ENCODE peak calls at places on chromosomes 7 and 10, in seven cellular contexts. H is SK-N-SH, R is H1, A is K562, O is GM12878, K is GM12891, B is HepG2. X is an unnamed sample.
A peak's percentile ranks its signal among the peaks of the same experiment; 100 is the strongest.

GRCh38 chr10:11499425-11500071 is 111.9 kb downstream of the USP6NL start:
- DNase-seq in H (no peak), R (no peak), A (peak; percentile 95), O (no peak), K (no peak), B (no peak), X (no peak)

GRCh38 chr10:6089334-6090219 is 743 bp downstream of the RBM17 start:
- DNase-seq in H (peak; percentile 59), R (peak; percentile 60), A (peak; percentile 34), O (no peak), K (no peak), B (peak; percentile 48), X (no peak)

GRCh38 chr7:122970740-122971725 is 24.5 kb downstream of the TAS2R16 start:
- DNase-seq in H (no peak), R (no peak), A (no peak), O (no peak), K (no peak), B (peak; percentile 1), X (no peak)

GRCh38 chr7:78601728-78602127 is 803.2 kb downstream of the PHTF2 start:
- DNase-seq in H (no peak), R (no peak), A (no peak), O (no peak), K (no peak), B (no peak), X (no peak)

GRCh38 chr7:20241491-20242261 is 24.5 kb upstream of the MACC1 start:
- DNase-seq in H (no peak), R (no peak), A (no peak), O (peak; percentile 68), K (no peak), B (peak; percentile 20), X (no peak)

GRCh38 chr7:33157781-33158180 is 28.4 kb downstream of the BBS9 start:
- DNase-seq in H (no peak), R (no peak), A (no peak), O (no peak), K (no peak), B (no peak), X (no peak)

GRCh38 chr7:158973440-158973839 is 117.1 kb downstream of the DYNC2I1 start:
- DNase-seq in H (no peak), R (peak; percentile 82), A (peak; percentile 76), O (peak; percentile 3), K (no peak), B (no peak), X (peak; percentile 41)

GRCh38 chr7:138565071-138565450 is 105.0 kb downstream of the TRIM24 start:
- DNase-seq in H (no peak), R (no peak), A (no peak), O (no peak), K (no peak), B (no peak), X (no peak)

GRCh38 chr7:34849163-34849960 is 187.9 kb downstream of the DPY19L1 start:
- DNase-seq in H (no peak), R (no peak), A (no peak), O (no peak), K (no peak), B (peak; percentile 6), X (no peak)

GRCh38 chr7:47581442-47581820 is 480 bp downstream of the TNS3 start:
- DNase-seq in H (peak; percentile 59), R (peak; percentile 70), A (no peak), O (no peak), K (no peak), B (no peak), X (no peak)

GRCh38 chr10:59831658-59832503 is 74.5 kb downstream of the CCDC6 start:
- DNase-seq in H (no peak), R (no peak), A (no peak), O (no peak), K (no peak), B (no peak), X (no peak)

GRCh38 chr10:95247200-95247880 is 43.5 kb downstream of the PDLIM1 start:
- DNase-seq in H (no peak), R (no peak), A (no peak), O (no peak), K (no peak), B (peak; percentile 28), X (no peak)

GRCh38 chr7:101410743-101411476 is 48.2 kb downstream of the COL26A1 start:
- DNase-seq in H (peak; percentile 94), R (peak; percentile 95), A (peak; percentile 56), O (no peak), K (peak; percentile 54), B (peak; percentile 41), X (peak; percentile 50)

GRCh38 chr7:22651534-22652243 is 75.3 kb upstream of the IL6 start:
- DNase-seq in H (no peak), R (no peak), A (no peak), O (no peak), K (no peak), B (no peak), X (no peak)

GRCh38 chr10:82737556-82737955 is 862.6 kb downstream of the NRG3 start:
- DNase-seq in H (no peak), R (no peak), A (no peak), O (no peak), K (no peak), B (no peak), X (no peak)

GRCh38 chr7:80346704-80347103 is 165.2 kb downstream of the GNAT3 start:
- DNase-seq in H (no peak), R (no peak), A (no peak), O (no peak), K (no peak), B (no peak), X (no peak)

GRCh38 chr7:11104578-11104977 is 130.9 kb downstream of the PHF14 start:
- DNase-seq in H (no peak), R (no peak), A (no peak), O (no peak), K (no peak), B (no peak), X (no peak)

GRCh38 chr10:48493083-48493871 is 111.6 kb downstream of the ARHGAP22 start:
- DNase-seq in H (peak; percentile 73), R (peak; percentile 42), A (no peak), O (no peak), K (no peak), B (no peak), X (no peak)

GRCh38 chr10:117759266-117759665 is 216.7 kb downstream of the EMX2 start:
- DNase-seq in H (no peak), R (no peak), A (no peak), O (no peak), K (no peak), B (no peak), X (no peak)

GRCh38 chr7:30986331-30986730 is 22.6 kb downstream of the GHRHR start:
- DNase-seq in H (no peak), R (no peak), A (no peak), O (no peak), K (no peak), B (no peak), X (no peak)

GRCh38 chr10:75751232-75751631 is 319.8 kb downstream of the LRMDA start:
- DNase-seq in H (no peak), R (no peak), A (no peak), O (no peak), K (no peak), B (no peak), X (no peak)

GRCh38 chr7:2613926-2614613 is 17.7 kb upstream of the TTYH3 start:
- DNase-seq in H (peak; percentile 77), R (no peak), A (no peak), O (no peak), K (no peak), B (no peak), X (no peak)

GRCh38 chr10:104330168-104331117 is 7.8 kb downstream of the ITPRIP start:
- DNase-seq in H (no peak), R (no peak), A (no peak), O (no peak), K (no peak), B (peak; percentile 25), X (no peak)

GRCh38 chr10:73871915-73872710 is 2.2 kb downstream of the CAMK2G start:
- DNase-seq in H (peak; percentile 59), R (no peak), A (no peak), O (no peak), K (no peak), B (no peak), X (no peak)

GRCh38 chr7:155299539-155300202 is 2.0 kb downstream of the INSIG1 start:
- DNase-seq in H (no peak), R (no peak), A (peak; percentile 32), O (no peak), K (no peak), B (no peak), X (no peak)

GRCh38 chr7:122632238-122632637 is 66.7 kb downstream of the RNF133 start:
- DNase-seq in H (no peak), R (no peak), A (no peak), O (no peak), K (no peak), B (no peak), X (no peak)

GRCh38 chr7:26850193-26850651 is 14.2 kb downstream of the SKAP2 start:
- DNase-seq in H (no peak), R (no peak), A (peak; percentile 67), O (no peak), K (no peak), B (no peak), X (no peak)

GRCh38 chr7:90401989-90402388 is 1.3 kb upstream of the CLDN12 start:
- DNase-seq in H (peak; percentile 71), R (no peak), A (peak; percentile 17), O (no peak), K (no peak), B (no peak), X (no peak)
- TF ChIP-seq TAF1 in H (no peak), R (no peak), A (no peak), O (no peak), K (no peak), B (no peak), X (no peak)

GRCh38 chr7:71237945-71238344 is 106.0 kb downstream of the GALNT17 start:
- DNase-seq in H (no peak), R (no peak), A (no peak), O (no peak), K (no peak), B (no peak), X (no peak)
- TF ChIP-seq POLR2AphosphoS5 in H (no peak), R (no peak), A (no peak), O (no peak), K (no peak), B (no peak), X (no peak)

GRCh38 chr10:69936091-69936490 is 116.6 kb upstream of the MACROH2A2 start:
- DNase-seq in H (no peak), R (no peak), A (peak; percentile 30), O (no peak), K (peak; percentile 43), B (no peak), X (no peak)
- TF ChIP-seq TAF1 in H (no peak), R (no peak), A (no peak), O (no peak), K (no peak), B (no peak), X (no peak)

DNA sequence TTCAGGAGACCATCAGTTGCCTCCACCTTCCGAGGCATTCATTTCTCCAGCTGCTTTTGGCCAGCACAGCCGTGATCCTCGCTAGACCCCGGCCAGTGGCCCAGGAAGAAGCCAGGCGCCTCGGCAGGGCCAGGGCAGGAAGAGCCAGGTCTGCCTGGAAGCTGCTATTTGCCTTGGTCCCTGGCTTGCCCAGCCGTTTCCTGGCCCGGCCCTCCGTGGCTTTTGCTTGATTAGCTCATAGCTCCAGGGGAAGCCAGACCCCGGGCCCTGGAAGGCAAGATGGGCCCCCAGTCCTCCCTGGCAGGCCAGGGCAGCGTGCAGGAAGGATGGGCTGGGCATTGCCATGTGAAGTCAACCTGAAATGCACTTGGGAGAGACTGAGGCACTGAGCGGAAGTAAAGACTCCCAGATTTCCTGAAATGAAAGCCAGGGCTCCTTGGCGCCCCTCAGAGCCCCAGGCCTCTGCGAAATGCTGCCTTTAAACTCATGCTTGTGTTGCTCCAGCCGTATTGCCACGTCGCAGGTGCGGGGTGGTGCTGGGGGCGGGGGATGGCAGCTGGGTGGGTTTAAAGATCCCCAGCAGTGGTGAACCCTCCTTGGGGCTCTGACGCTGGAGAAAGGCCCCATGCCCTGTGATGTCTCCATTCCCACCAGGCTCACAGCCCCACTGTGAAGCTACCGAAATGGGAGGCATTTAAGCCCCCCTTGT is 160.6 kb downstream of the GRK5 start:
- DNase-seq in H (no peak), R (no peak), A (no peak), O (no peak), K (no peak), B (no peak), X (no peak)
- TF ChIP-seq POLR2AphosphoS5 in H (no peak), R (no peak), A (no peak), O (no peak), K (no peak), B (no peak), X (no peak)

X was measured in GM12892.